ENCODE peak calls at places on chromosome 11, in six cellular contexts. W is fibroblast of the aortic adventitia; V is stimulated activated CD4-positive, alpha-beta T cell treated with anti-CD3 and anti-CD28 coated beads, Interleukin-2, amount 100 ng/mL, for 48 hours; Y is adrenal gland; S is colonic mucosa; E is naive thymus-derived CD8-positive, alpha-beta T cell. H is an unnamed sample.
A peak's percentile ranks its signal among the peaks of the same experiment; 100 is the strongest.

GRCh38 chr11:57269580-57270021 is 32.6 kb upstream of the APLNR start:
- DNase-seq in E (no peak), W (no peak), Y (no peak), S (no peak), V (no peak), H (no peak)

GRCh38 chr11:118530683-118531596 is at the start of gene TMEM25:
- DNase-seq in W (peak; percentile 31), E (peak; percentile 68), Y (peak; percentile 69), V (peak; percentile 69), S (peak; percentile 59), H (peak; percentile 19)

GRCh38 chr11:34599406-34599901 is 21.4 kb upstream of the EHF start:
- DNase-seq in Y (no peak), E (no peak), W (peak; percentile 82), V (no peak), S (no peak), H (peak; percentile 54)

GRCh38 chr11:6259638-6260019 is at the start of gene CCKBR:
- DNase-seq in S (no peak), W (no peak), E (no peak), Y (no peak), V (no peak), H (no peak)

GRCh38 chr11:65743928-65744698 is 23.5 kb upstream of the RNASEH2C start:
- DNase-seq in Y (peak; percentile 38), W (peak; percentile 20), V (peak; percentile 9), E (no peak), S (peak; percentile 68), H (peak; percentile 27)

GRCh38 chr11:71949034-71949433 is 20.2 kb downstream of the RNF121 start:
- DNase-seq in S (no peak), Y (no peak), V (no peak), W (no peak), E (no peak), H (no peak)

GRCh38 chr11:65502852-65503603 is 4.2 kb downstream of the MALAT1 start:
- DNase-seq in Y (peak; percentile 58), V (no peak), W (peak; percentile 83), E (no peak), S (no peak), H (peak; percentile 67)

GRCh38 chr11:83070878-83071640 is 638 bp downstream of the RAB30 start:
- DNase-seq in E (no peak), S (peak; percentile 46), W (peak; percentile 41), V (no peak), Y (peak; percentile 67), H (peak; percentile 29)

GRCh38 chr11:93000511-93001476 is 31.3 kb downstream of the MTNR1B start:
- DNase-seq in E (no peak), S (no peak), Y (peak; percentile 48), W (peak; percentile 86), V (no peak), H (peak; percentile 86)

H was measured in fibroblast of gingiva.